ENCODE peak calls at places on chromosome 3, in eight cellular contexts. B is HFF-Myc; Y is endodermal cell; F is suprapubic skin; M is right cardiac atrium; G is AG04450; Z is left ventricle myocardium inferior; S is naive thymus-derived CD4-positive, alpha-beta T cell. U is an unnamed sample.

GRCh38 chr3:154243353-154243752 is 80.9 kb downstream of the DHX36 start:
- DNase-seq in B (no peak), Y (no peak), F (no peak), M (no peak), G (no peak), Z (no peak), S (no peak), U (no peak)

GRCh38 chr3:119582178-119582577 is 2.9 kb downstream of the ADPRH start:
- DNase-seq in B (no peak), Y (no peak), F (no peak), M (no peak), G (no peak), Z (no peak), S (no peak), U (peak; percentile 57)

GRCh38 chr3:16665282-16665741 is 60.1 kb upstream of the DAZL start:
- DNase-seq in B (no peak), Y (no peak), F (no peak), M (no peak), G (no peak), Z (no peak), S (no peak), U (no peak)

GRCh38 chr3:49813497-49814174 is at the start of gene UBA7:
- DNase-seq in B (peak; percentile 52), Y (no peak), F (no peak), M (peak; percentile 48), G (no peak), Z (peak; percentile 48), S (peak; percentile 38), U (peak; percentile 78)

GRCh38 chr3:53263907-53264306 is 8.1 kb upstream of the TKT start:
- DNase-seq in B (no peak), Y (no peak), F (no peak), M (no peak), G (no peak), Z (no peak), S (no peak), U (peak; percentile 1)

GRCh38 chr3:66991478-66991877 is 6.6 kb upstream of the KBTBD8 start:
- DNase-seq in B (peak; percentile 29), Y (no peak), F (no peak), M (no peak), G (peak; percentile 83), Z (no peak), S (no peak), U (no peak)

GRCh38 chr3:30286007-30286669 is 320.3 kb upstream of the TGFBR2 start:
- DNase-seq in B (peak; percentile 87), Y (no peak), F (peak; percentile 71), M (peak; percentile 83), G (peak; percentile 61), Z (peak; percentile 70), S (no peak), U (peak; percentile 79)

GRCh38 chr3:31132132-31132769 is 237.8 kb upstream of the GADL1 start:
- DNase-seq in B (peak; percentile 25), Y (no peak), F (no peak), M (no peak), G (peak; percentile 2), Z (no peak), S (peak; percentile 2), U (no peak)

GRCh38 chr3:127650236-127650635 is 21.3 kb downstream of the PODXL2 start:
- DNase-seq in B (no peak), Y (no peak), F (no peak), M (no peak), G (no peak), Z (no peak), S (no peak), U (no peak)

GRCh38 chr3:157279237-157279636 is 119.3 kb upstream of the CCNL1 start:
- DNase-seq in B (no peak), Y (no peak), F (no peak), M (no peak), G (no peak), Z (no peak), S (no peak), U (no peak)

GRCh38 chr3:120743556-120744195 is 1.1 kb downstream of the GTF2E1 start:
- DNase-seq in B (peak; percentile 38), Y (no peak), F (no peak), M (no peak), G (no peak), Z (no peak), S (no peak), U (no peak)

GRCh38 chr3:193594946-193595689 is 2.1 kb downstream of the OPA1 start:
- DNase-seq in B (no peak), Y (no peak), F (no peak), M (no peak), G (no peak), Z (no peak), S (no peak), U (no peak)

GRCh38 chr3:28088811-28089526 is 152.4 kb upstream of the CMC1 start:
- DNase-seq in B (no peak), Y (no peak), F (no peak), M (no peak), G (no peak), Z (no peak), S (no peak), U (no peak)

GRCh38 chr3:156171517-156172267 is 51.3 kb downstream of the KCNAB1 start:
- DNase-seq in B (no peak), Y (no peak), F (no peak), M (no peak), G (no peak), Z (no peak), S (no peak), U (no peak)

GRCh38 chr3:146065573-146066006 is 95.4 kb downstream of the PLOD2 start:
- DNase-seq in B (peak; percentile 47), Y (no peak), F (no peak), M (no peak), G (peak; percentile 48), Z (no peak), S (no peak), U (no peak)

GRCh38 chr3:13158871-13159270 is 85.6 kb upstream of the IQSEC1 start:
- DNase-seq in B (no peak), Y (no peak), F (no peak), M (no peak), G (no peak), Z (no peak), S (no peak), U (no peak)
- H3K4me3 ChIP-seq in B (no peak overlapping the region), Y (no peak overlapping the region), F (no peak overlapping the region), M (no peak overlapping the region), G (no peak overlapping the region), Z (no peak overlapping the region), S (no peak overlapping the region), U (no peak overlapping the region)

GRCh38 chr3:130849111-130849552 is 44.8 kb upstream of the ATP2C1 start:
- DNase-seq in B (no peak), Y (no peak), F (peak; percentile 69), M (no peak), G (no peak), Z (peak; percentile 26), S (no peak), U (peak; percentile 81)

GRCh38 chr3:130854208-130854864 is 39.5 kb upstream of the ATP2C1 start:
- DNase-seq in B (no peak), Y (no peak), F (no peak), M (no peak), G (no peak), Z (no peak), S (no peak), U (no peak)

GRCh38 chr3:130846181-130846580 is 47.7 kb upstream of the ATP2C1 start:
- DNase-seq in B (no peak), Y (no peak), F (no peak), M (no peak), G (no peak), Z (no peak), S (no peak), U (no peak)

GRCh38 chr3:130850044-130850797 is 43.7 kb upstream of the ATP2C1 start:
- DNase-seq in B (no peak), Y (no peak), F (no peak), M (peak; percentile 31), G (no peak), Z (no peak), S (no peak), U (no peak)

DNA sequence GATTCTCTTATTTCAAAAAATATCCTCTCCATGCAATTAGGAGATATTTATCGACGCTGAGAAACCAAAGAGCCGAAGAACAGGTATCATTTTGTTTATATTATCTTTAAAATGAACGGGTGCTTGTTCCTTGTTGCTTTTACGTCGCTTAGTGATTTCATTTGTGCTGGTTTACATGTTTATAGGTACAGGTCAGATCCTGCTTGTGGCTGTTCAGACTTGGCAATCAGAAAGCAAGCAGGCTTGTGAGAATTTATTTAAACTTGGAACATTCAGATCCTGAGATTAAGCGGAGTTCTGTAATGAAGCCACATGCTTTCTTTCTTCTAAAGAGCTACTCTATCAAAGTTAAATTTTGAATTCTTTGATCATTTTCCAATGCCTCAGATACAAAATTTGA is 43.0 kb upstream of the ATP2C1 start:
- DNase-seq in B (no peak), Y (no peak), F (no peak), M (no peak), G (no peak), Z (no peak), S (no peak), U (no peak)
- H3K4me3 ChIP-seq in B (no peak overlapping the region), Y (no peak overlapping the region), F (peak overlapping the region; percentile 30), M (peak overlapping the region; percentile 60), G (no peak overlapping the region), Z (peak overlapping the region; percentile 65), S (no peak overlapping the region), U (peak overlapping the region; percentile 36)

DNA sequence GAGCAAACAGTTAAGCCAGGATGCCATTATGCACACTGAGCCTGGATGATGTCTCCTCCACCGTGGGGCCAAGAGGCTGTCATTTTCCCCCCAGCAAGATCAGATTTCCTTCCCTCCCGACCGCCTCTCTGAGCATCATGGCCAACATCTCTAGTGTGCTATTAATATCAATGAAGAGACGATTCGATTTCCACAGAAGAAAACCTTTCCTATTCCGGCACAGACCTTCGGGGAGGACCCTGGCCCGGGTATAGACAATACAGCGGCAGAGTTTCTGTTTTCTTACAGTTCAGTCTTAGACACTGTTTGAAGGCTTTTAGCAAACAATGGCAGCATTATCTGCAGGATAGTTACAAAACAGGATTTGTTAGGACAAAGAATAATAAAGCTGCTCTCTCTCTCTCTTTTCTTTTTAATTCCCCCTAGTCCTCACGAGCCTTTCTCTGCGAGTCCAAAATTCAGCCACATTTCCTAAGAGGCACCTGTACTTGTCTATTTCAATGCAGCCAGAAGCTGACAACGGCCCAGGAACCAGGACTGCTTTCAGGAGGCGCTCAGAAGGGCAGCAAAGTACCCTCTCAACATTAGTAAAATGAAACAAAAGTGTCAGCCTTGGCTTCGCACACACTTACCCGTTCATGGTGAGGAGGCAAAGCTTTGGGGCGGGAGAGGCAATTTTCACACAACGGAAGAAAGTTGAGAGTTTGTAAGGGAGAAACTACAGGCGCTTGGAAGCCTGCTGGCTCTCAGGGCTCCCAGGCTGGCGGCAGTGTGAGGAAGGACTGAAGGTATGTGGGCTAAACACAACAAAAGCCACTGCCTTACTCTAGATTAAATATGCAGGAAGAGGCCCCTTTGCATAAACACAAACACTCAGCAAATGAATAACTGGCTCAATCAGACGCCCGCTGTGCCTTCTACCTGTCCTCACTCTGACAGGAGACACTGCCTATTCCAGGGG is 278.0 kb downstream of the FOXP1 start:
- DNase-seq in B (no peak), Y (peak; percentile 92), F (no peak), M (peak; percentile 35), G (no peak), Z (peak; percentile 18), S (peak; percentile 26), U (no peak)
- H3K4me3 ChIP-seq in B (no peak overlapping the region), Y (peak overlapping the region; percentile 82), F (peak overlapping the region; percentile 29), M (peak overlapping the region; percentile 64), G (peak overlapping the region; percentile 52), Z (peak overlapping the region; percentile 59), S (peak overlapping the region; percentile 73), U (peak overlapping the region; percentile 66)

DNA sequence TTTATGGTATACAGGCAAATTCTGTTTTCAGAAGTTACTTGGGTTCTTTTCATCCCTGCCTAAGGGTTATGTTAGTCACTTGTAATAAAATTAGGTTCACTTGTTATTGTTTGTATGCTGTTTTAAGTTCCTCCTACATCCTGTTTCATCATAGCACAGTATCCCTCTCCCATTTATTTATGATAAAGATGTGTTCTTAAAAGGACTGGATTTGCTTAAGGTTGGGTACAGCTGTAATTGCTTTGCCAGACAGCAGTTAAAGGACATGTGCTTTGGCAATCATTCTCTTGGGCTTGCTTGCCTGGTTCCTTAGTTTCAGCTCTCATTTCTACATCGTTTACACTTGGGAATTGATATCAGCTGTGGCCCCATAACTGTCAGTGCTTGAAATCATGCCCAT is 11.7 kb downstream of the ATP2C1 start:
- DNase-seq in B (peak; percentile 56), Y (no peak), F (no peak), M (no peak), G (no peak), Z (no peak), S (no peak), U (no peak)
- H3K4me3 ChIP-seq in B (no peak overlapping the region), Y (no peak overlapping the region), F (no peak overlapping the region), M (no peak overlapping the region), G (no peak overlapping the region), Z (no peak overlapping the region), S (no peak overlapping the region), U (no peak overlapping the region)